ENCODE peak calls at places on chromosome 16, in four cellular contexts. F is activated CD4-positive, alpha-beta T cell treated with anti-CD3 and anti-CD28 coated beads, Interleukin-2, amount 50 U/mL, for 4 hours; P is left ventricle myocardium inferior; Q is Caki2. I is an unnamed sample.

GRCh38 chr16:50455288-50455845 is 86.6 kb upstream of the BRD7 start:
- DNase-seq in Q (no peak), P (no peak), F (no peak), I (no peak)

GRCh38 chr16:69107311-69107962 is 2.0 kb downstream of the HAS3 start:
- DNase-seq in Q (peak; percentile 56), F (no peak), P (peak; percentile 40), I (peak; percentile 30)

GRCh38 chr16:65769055-65769465 is 597.4 kb upstream of the CDH5 start:
- DNase-seq in P (no peak), Q (no peak), F (no peak), I (peak; percentile 27)

GRCh38 chr16:52182840-52183239 is 364.1 kb downstream of the TOX3 start:
- DNase-seq in F (no peak), Q (no peak), P (no peak), I (no peak)

GRCh38 chr16:58829096-58829495 is 95.0 kb upstream of the GOT2 start:
- DNase-seq in Q (no peak), P (no peak), F (no peak), I (no peak)

GRCh38 chr16:3355589-3355988 is at the start of gene OR2C1:
- DNase-seq in F (no peak), Q (no peak), P (no peak), I (no peak)

GRCh38 chr16:81823111-81823510 is 44.0 kb downstream of the PLCG2 start:
- DNase-seq in F (no peak), Q (no peak), P (peak; percentile 27), I (no peak)

GRCh38 chr16:4534151-4534790 is 4.3 kb downstream of the CDIP1 start:
- DNase-seq in F (no peak), P (no peak), Q (no peak), I (no peak)

GRCh38 chr16:73949574-73950348 is 346.9 kb upstream of the PSMD7 start:
- DNase-seq in P (no peak), Q (peak; percentile 43), F (no peak), I (no peak)

I was measured in testis.